ENCODE peak calls at places on chromosomes 13 and 19, in four cellular contexts. One of them, this sample, is unnamed.
A peak's percentile ranks its signal among the peaks of the same experiment; 100 is the strongest.

GRCh38 chr13:95509521-95510315 is 42.8 kb upstream of the CLDN10 start:
- DNase-seq in GM20000: no peak
- DNase-seq in glutamatergic neuron: no peak
- DNase-seq in HFF-Myc: no peak
- DNase-seq in this sample: no peak

GRCh38 chr19:56333506-56333905 is 18.9 kb upstream of the ZSCAN5A start:
- DNase-seq in HFF-Myc: peak; percentile 29
- DNase-seq in glutamatergic neuron: peak; percentile 24
- DNase-seq in GM20000: peak; percentile 57
- DNase-seq in this sample: peak; percentile 61

GRCh38 chr19:18789883-18790565 is 1.1 kb downstream of the COMP start:
- DNase-seq in glutamatergic neuron: peak; percentile 70
- DNase-seq in HFF-Myc: no peak
- DNase-seq in GM20000: peak; percentile 77
- DNase-seq in this sample: peak; percentile 46

GRCh38 chr13:99766641-99767045 is 204.9 kb downstream of the ZIC5 start:
- DNase-seq in GM20000: no peak
- DNase-seq in HFF-Myc: peak; percentile 3
- DNase-seq in glutamatergic neuron: no peak
- DNase-seq in this sample: no peak

GRCh38 chr19:50519006-50519575 is 5.4 kb upstream of the ASPDH start:
- DNase-seq in HFF-Myc: no peak
- DNase-seq in GM20000: no peak
- DNase-seq in glutamatergic neuron: no peak
- DNase-seq in this sample: no peak

GRCh38 chr19:4971424-4971793 is 2.5 kb downstream of the KDM4B start:
- DNase-seq in glutamatergic neuron: peak; percentile 79
- DNase-seq in GM20000: peak; percentile 61
- DNase-seq in HFF-Myc: no peak
- DNase-seq in this sample: peak; percentile 68

GRCh38 chr19:49513746-49514118 is 1.3 kb downstream of the FCGRT start:
- DNase-seq in glutamatergic neuron: no peak
- DNase-seq in HFF-Myc: no peak
- DNase-seq in GM20000: no peak
- DNase-seq in this sample: no peak

GRCh38 chr19:44635581-44636438 is 7.9 kb upstream of the PVR start:
- DNase-seq in glutamatergic neuron: no peak
- DNase-seq in HFF-Myc: no peak
- DNase-seq in GM20000: no peak
- DNase-seq in this sample: no peak

GRCh38 chr13:77859450-77859849 is 59.2 kb downstream of the EDNRB start:
- DNase-seq in HFF-Myc: no peak
- DNase-seq in glutamatergic neuron: no peak
- DNase-seq in GM20000: no peak
- DNase-seq in this sample: no peak

GRCh38 chr19:45404557-45405434 is at the start of gene PPP1R13L:
- DNase-seq in GM20000: peak; percentile 89
- DNase-seq in HFF-Myc: no peak
- DNase-seq in glutamatergic neuron: no peak
- DNase-seq in this sample: peak; percentile 73

GRCh38 chr19:14366529-14366928 is 14.7 kb upstream of the ADGRE5 start:
- DNase-seq in HFF-Myc: no peak
- DNase-seq in GM20000: peak; percentile 69
- DNase-seq in glutamatergic neuron: no peak
- DNase-seq in this sample: peak; percentile 95

GRCh38 chr19:57389194-57389729 is 392 bp upstream of the ZNF548 start:
- DNase-seq in HFF-Myc: no peak
- DNase-seq in GM20000: no peak
- DNase-seq in glutamatergic neuron: no peak
- DNase-seq in this sample: no peak

GRCh38 chr19:57395710-57396109 is 6.1 kb downstream of the ZNF548 start:
- DNase-seq in GM20000: no peak
- DNase-seq in glutamatergic neuron: no peak
- DNase-seq in HFF-Myc: no peak
- DNase-seq in this sample: no peak

DNA sequence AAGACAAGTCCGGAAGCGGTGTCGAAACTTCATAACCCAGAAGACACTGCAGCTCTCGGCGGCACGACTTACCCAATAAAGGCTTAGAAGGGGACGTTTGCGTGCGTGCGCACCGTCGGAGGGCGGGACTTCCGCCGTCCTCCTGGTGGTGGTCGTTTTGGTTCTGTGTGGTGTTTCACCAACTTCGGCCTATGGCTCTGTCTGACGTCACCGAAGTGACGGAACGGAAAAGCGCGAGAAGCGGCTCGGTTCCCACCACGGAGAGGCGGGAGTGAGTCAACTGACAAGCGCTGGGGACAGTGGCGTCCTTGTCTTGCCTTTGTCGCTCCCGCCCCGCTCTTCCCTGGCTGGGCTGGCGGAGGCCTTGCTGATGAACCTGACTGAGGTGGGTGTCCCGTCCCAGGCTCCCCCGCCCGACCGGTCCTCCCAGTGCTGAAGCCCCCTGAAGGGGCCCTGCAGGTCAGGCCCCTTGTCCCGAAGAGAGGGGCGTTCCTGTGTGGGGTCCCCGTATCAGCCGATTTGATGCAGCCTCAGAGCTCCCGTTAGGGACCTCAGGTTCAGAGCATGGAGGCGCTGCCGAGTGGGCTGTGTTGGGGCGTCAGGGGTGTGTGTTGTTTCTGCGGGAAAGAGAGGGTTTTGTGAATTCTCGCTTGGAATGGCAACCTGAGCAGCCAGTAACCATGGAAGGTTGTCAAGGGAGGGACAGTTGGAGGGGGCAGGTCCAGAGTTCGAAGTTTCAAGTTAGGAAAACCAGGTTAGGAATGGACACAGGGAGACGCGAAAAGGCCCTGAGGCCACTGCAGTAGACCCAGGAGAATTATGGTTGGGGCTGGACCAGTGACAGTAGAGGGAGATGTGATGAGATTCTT is at the start of gene ZNF548:
- DNase-seq in HFF-Myc: peak; percentile 97
- DNase-seq in glutamatergic neuron: peak; percentile 97
- DNase-seq in GM20000: peak; percentile 87
- DNase-seq in this sample: peak; percentile 99
- TF ChIP-seq CTCF in HFF-Myc: no peak
- TF ChIP-seq CTCF in glutamatergic neuron: no peak
- TF ChIP-seq CTCF in GM20000: no peak
- TF ChIP-seq CTCF in this sample: no peak

DNA sequence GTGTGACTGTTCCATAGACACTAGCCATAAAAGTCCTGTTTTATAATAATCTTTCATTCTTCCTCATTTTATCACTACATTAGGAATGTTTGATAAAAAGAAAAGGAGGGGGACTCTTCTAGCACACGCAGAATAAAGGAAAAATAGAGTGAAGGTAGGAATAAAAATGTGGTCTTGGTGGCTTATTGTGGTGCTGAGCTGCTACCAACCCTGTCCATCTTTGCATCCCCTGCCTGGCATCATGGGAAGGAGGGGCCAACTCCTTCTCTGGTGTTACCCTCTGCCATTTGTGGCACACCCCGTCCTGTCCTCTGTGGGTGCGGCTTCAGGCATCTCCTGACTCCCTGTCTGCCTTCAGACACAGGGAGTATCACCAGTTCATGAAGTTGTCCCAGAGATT is 104.9 kb upstream of the ZNF536 start:
- DNase-seq in HFF-Myc: no peak
- DNase-seq in glutamatergic neuron: no peak
- DNase-seq in GM20000: no peak
- DNase-seq in this sample: no peak
- TF ChIP-seq CTCF in HFF-Myc: no peak
- TF ChIP-seq CTCF in glutamatergic neuron: no peak
- TF ChIP-seq CTCF in GM20000: no peak
- TF ChIP-seq CTCF in this sample: no peak

GRCh38 chr19:7868326-7868670 is 5.9 kb downstream of the PRR36 start:
- DNase-seq in HFF-Myc: no peak
- DNase-seq in GM20000: no peak
- DNase-seq in glutamatergic neuron: no peak
- DNase-seq in this sample: peak; percentile 66

GRCh38 chr19:7868671-7869452 is 5.3 kb downstream of the PRR36 start:
- DNase-seq in HFF-Myc: no peak
- DNase-seq in GM20000: peak; percentile 97
- DNase-seq in glutamatergic neuron: peak; percentile 82
- DNase-seq in this sample: peak; percentile 86

GRCh38 chr19:7870571-7871279 is 3.5 kb downstream of the PRR36 start:
- DNase-seq in GM20000: peak; percentile 68
- DNase-seq in HFF-Myc: no peak
- DNase-seq in glutamatergic neuron: peak; percentile 68
- DNase-seq in this sample: peak; percentile 82

GRCh38 chr19:7869910-7870511 is 4.2 kb downstream of the PRR36 start:
- DNase-seq in glutamatergic neuron: peak; percentile 58
- DNase-seq in HFF-Myc: no peak
- DNase-seq in GM20000: no peak
- DNase-seq in this sample: peak; percentile 76

DNA sequence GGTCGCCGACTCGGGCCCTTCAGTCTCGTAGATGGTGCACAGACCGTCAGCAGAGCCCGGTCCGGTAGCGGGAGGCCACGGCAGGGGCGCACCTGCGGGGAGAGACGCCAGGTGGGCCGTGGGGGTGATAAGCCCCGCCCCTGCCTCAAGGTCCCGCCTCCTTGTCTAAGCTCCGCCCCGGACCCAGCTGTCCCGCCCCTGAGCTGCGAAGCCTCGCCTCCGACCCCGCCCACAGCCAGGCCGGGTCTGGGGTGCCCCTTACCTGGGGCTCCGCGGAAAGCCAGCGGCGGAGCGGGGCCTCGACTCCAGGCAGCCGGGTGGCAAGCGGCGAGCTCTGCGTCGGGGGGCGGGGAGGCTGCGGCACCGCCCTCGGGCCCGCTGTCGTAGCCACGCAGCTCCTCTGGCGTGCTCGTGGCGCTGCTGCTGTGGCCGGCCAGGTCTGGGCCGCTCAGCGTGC is 4.7 kb downstream of the PRR36 start:
- DNase-seq in GM20000: peak; percentile 90
- DNase-seq in HFF-Myc: no peak
- DNase-seq in glutamatergic neuron: peak; percentile 66
- DNase-seq in this sample: peak; percentile 81
- TF ChIP-seq CTCF in GM20000: no peak
- TF ChIP-seq CTCF in HFF-Myc: no peak
- TF ChIP-seq CTCF in glutamatergic neuron: peak; percentile 55
- TF ChIP-seq CTCF in this sample: peak; percentile 73

GRCh38 chr13:43026262-43026661 is 2.9 kb downstream of the DNAJC15 start:
- DNase-seq in glutamatergic neuron: no peak
- DNase-seq in HFF-Myc: no peak
- DNase-seq in GM20000: no peak
- DNase-seq in this sample: no peak

GRCh38 chr13:43021926-43022670 is 1.3 kb upstream of the DNAJC15 start:
- DNase-seq in GM20000: no peak
- DNase-seq in glutamatergic neuron: no peak
- DNase-seq in HFF-Myc: no peak
- DNase-seq in this sample: no peak

GRCh38 chr13:43019811-43020210 is 3.6 kb upstream of the DNAJC15 start:
- DNase-seq in GM20000: no peak
- DNase-seq in HFF-Myc: no peak
- DNase-seq in glutamatergic neuron: no peak
- DNase-seq in this sample: no peak

GRCh38 chr13:43020794-43021193 is 2.6 kb upstream of the DNAJC15 start:
- DNase-seq in glutamatergic neuron: no peak
- DNase-seq in GM20000: no peak
- DNase-seq in HFF-Myc: no peak
- DNase-seq in this sample: no peak

GRCh38 chr13:43023244-43023931 is at the start of gene DNAJC15:
- DNase-seq in glutamatergic neuron: peak; percentile 81
- DNase-seq in GM20000: peak; percentile 73
- DNase-seq in HFF-Myc: peak; percentile 52
- DNase-seq in this sample: peak; percentile 86
- TF ChIP-seq CTCF in glutamatergic neuron: no peak
- TF ChIP-seq CTCF in GM20000: no peak
- TF ChIP-seq CTCF in HFF-Myc: no peak
- TF ChIP-seq CTCF in this sample: no peak

GRCh38 chr13:81171065-81171647 is 830.2 kb upstream of the SPRY2 start:
- DNase-seq in glutamatergic neuron: no peak
- DNase-seq in HFF-Myc: no peak
- DNase-seq in GM20000: peak; percentile 8
- DNase-seq in this sample: no peak
- TF ChIP-seq CTCF in glutamatergic neuron: peak; percentile 77
- TF ChIP-seq CTCF in HFF-Myc: peak; percentile 9
- TF ChIP-seq CTCF in GM20000: peak; percentile 20
- TF ChIP-seq CTCF in this sample: peak; percentile 60

DNA sequence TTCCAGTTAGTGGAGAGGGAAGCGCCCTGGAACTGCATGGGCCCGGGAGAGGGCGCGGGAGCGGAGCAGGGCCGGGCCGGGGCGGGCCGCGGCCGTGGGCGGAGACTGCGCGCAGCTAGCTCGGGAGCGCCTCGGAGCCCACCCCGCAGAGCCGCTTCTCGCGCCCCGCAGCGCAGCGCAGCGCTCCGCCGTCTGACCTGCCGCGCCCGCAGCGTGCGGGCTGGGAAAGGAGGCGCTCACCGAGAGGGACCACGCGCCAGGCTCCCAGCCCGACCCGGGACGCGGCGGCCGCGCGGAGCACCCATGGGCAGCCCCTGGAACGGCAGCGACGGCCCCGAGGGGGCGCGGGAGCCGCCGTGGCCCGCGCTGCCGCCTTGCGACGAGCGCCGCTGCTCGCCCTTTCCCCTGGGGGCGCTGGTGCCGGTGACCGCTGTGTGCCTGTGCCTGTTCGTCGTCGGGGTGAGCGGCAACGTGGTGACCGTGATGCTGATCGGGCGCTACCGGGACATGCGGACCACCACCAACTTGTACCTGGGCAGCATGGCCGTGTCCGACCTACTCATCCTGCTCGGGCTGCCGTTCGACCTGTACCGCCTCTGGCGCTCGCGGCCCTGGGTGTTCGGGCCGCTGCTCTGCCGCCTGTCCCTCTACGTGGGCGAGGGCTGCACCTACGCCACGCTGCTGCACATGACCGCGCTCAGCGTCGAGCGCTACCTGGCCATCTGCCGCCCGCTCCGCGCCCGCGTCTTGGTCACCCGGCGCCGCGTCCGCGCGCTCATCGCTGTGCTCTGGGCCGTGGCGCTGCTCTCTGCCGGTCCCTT is at the start of gene MLNR:
- DNase-seq in GM20000: peak; percentile 71
- DNase-seq in glutamatergic neuron: peak; percentile 44
- DNase-seq in HFF-Myc: no peak
- DNase-seq in this sample: peak; percentile 56
- TF ChIP-seq CTCF in GM20000: no peak
- TF ChIP-seq CTCF in glutamatergic neuron: no peak
- TF ChIP-seq CTCF in HFF-Myc: no peak
- TF ChIP-seq CTCF in this sample: peak; percentile 39

GRCh38 chr19:36973021-36973843 is 57.1 kb downstream of the ZNF568 start:
- DNase-seq in glutamatergic neuron: peak; percentile 83
- DNase-seq in GM20000: peak; percentile 75
- DNase-seq in HFF-Myc: peak; percentile 2
- DNase-seq in this sample: peak; percentile 82
- TF ChIP-seq CTCF in glutamatergic neuron: peak; percentile 42
- TF ChIP-seq CTCF in GM20000: peak; percentile 51
- TF ChIP-seq CTCF in HFF-Myc: peak; percentile 61
- TF ChIP-seq CTCF in this sample: peak; percentile 48